ENCODE peak calls at places on chromosome 15, in seven cellular contexts. One of them, this sample, is unnamed.

GRCh38 chr15:80694624-80695098 is 449 bp upstream of the ABHD17C start:
- DNase-seq in A172: no peak
- DNase-seq in Caki2: peak
- DNase-seq in foreskin keratinocyte: peak
- DNase-seq in stimulated activated CD8-positive, alpha-beta memory T cell treated with anti-CD3 and anti-CD28 coated beads, Interleukin-2, amount 100 ng/mL, for 48 hours: no peak
- DNase-seq in RCC 7860: no peak
- DNase-seq in activated T-helper 9 cell treated with anti-CD3 and anti-CD28 coated beads, Interleukin-2, amount 50 U/mL, for 16 hours: no peak
- DNase-seq in this sample: peak

GRCh38 chr15:51181905-51182304 is 87.2 kb upstream of the TNFAIP8L3 start:
- DNase-seq in A172: no peak
- DNase-seq in Caki2: no peak
- DNase-seq in foreskin keratinocyte: no peak
- DNase-seq in stimulated activated CD8-positive, alpha-beta memory T cell treated with anti-CD3 and anti-CD28 coated beads, Interleukin-2, amount 100 ng/mL, for 48 hours: no peak
- DNase-seq in RCC 7860: no peak
- DNase-seq in activated T-helper 9 cell treated with anti-CD3 and anti-CD28 coated beads, Interleukin-2, amount 50 U/mL, for 16 hours: no peak
- DNase-seq in this sample: no peak

GRCh38 chr15:80494311-80494710 is 90.1 kb downstream of the ARNT2 start:
- DNase-seq in A172: peak
- DNase-seq in Caki2: peak
- DNase-seq in foreskin keratinocyte: peak
- DNase-seq in stimulated activated CD8-positive, alpha-beta memory T cell treated with anti-CD3 and anti-CD28 coated beads, Interleukin-2, amount 100 ng/mL, for 48 hours: no peak
- DNase-seq in RCC 7860: peak
- DNase-seq in activated T-helper 9 cell treated with anti-CD3 and anti-CD28 coated beads, Interleukin-2, amount 50 U/mL, for 16 hours: no peak
- DNase-seq in this sample: no peak

GRCh38 chr15:41487802-41488201 is 5.9 kb upstream of the ITPKA start:
- DNase-seq in A172: no peak
- DNase-seq in Caki2: no peak
- DNase-seq in foreskin keratinocyte: no peak
- DNase-seq in stimulated activated CD8-positive, alpha-beta memory T cell treated with anti-CD3 and anti-CD28 coated beads, Interleukin-2, amount 100 ng/mL, for 48 hours: no peak
- DNase-seq in RCC 7860: peak
- DNase-seq in activated T-helper 9 cell treated with anti-CD3 and anti-CD28 coated beads, Interleukin-2, amount 50 U/mL, for 16 hours: no peak
- DNase-seq in this sample: no peak

GRCh38 chr15:96595951-96596350 is 265.5 kb downstream of the NR2F2 start:
- DNase-seq in A172: no peak
- DNase-seq in Caki2: no peak
- DNase-seq in foreskin keratinocyte: no peak
- DNase-seq in stimulated activated CD8-positive, alpha-beta memory T cell treated with anti-CD3 and anti-CD28 coated beads, Interleukin-2, amount 100 ng/mL, for 48 hours: no peak
- DNase-seq in RCC 7860: no peak
- DNase-seq in activated T-helper 9 cell treated with anti-CD3 and anti-CD28 coated beads, Interleukin-2, amount 50 U/mL, for 16 hours: no peak
- DNase-seq in this sample: no peak

GRCh38 chr15:93209690-93210425 is 120.8 kb upstream of the RGMA start:
- DNase-seq in A172: no peak
- DNase-seq in Caki2: no peak
- DNase-seq in foreskin keratinocyte: peak
- DNase-seq in stimulated activated CD8-positive, alpha-beta memory T cell treated with anti-CD3 and anti-CD28 coated beads, Interleukin-2, amount 100 ng/mL, for 48 hours: no peak
- DNase-seq in RCC 7860: no peak
- DNase-seq in activated T-helper 9 cell treated with anti-CD3 and anti-CD28 coated beads, Interleukin-2, amount 50 U/mL, for 16 hours: no peak
- DNase-seq in this sample: no peak

GRCh38 chr15:45646220-45646619 is 11.4 kb downstream of the SQOR start:
- DNase-seq in A172: no peak
- DNase-seq in Caki2: no peak
- DNase-seq in foreskin keratinocyte: no peak
- DNase-seq in stimulated activated CD8-positive, alpha-beta memory T cell treated with anti-CD3 and anti-CD28 coated beads, Interleukin-2, amount 100 ng/mL, for 48 hours: no peak
- DNase-seq in RCC 7860: peak
- DNase-seq in activated T-helper 9 cell treated with anti-CD3 and anti-CD28 coated beads, Interleukin-2, amount 50 U/mL, for 16 hours: no peak
- DNase-seq in this sample: no peak

GRCh38 chr15:43052860-43053259 is 53.0 kb downstream of the UBR1 start:
- DNase-seq in A172: no peak
- DNase-seq in Caki2: no peak
- DNase-seq in foreskin keratinocyte: no peak
- DNase-seq in stimulated activated CD8-positive, alpha-beta memory T cell treated with anti-CD3 and anti-CD28 coated beads, Interleukin-2, amount 100 ng/mL, for 48 hours: no peak
- DNase-seq in RCC 7860: no peak
- DNase-seq in activated T-helper 9 cell treated with anti-CD3 and anti-CD28 coated beads, Interleukin-2, amount 50 U/mL, for 16 hours: no peak
- DNase-seq in this sample: no peak

GRCh38 chr15:97501291-97501690 is 459.2 kb upstream of the ARRDC4 start:
- DNase-seq in A172: no peak
- DNase-seq in Caki2: no peak
- DNase-seq in foreskin keratinocyte: no peak
- DNase-seq in stimulated activated CD8-positive, alpha-beta memory T cell treated with anti-CD3 and anti-CD28 coated beads, Interleukin-2, amount 100 ng/mL, for 48 hours: no peak
- DNase-seq in RCC 7860: no peak
- DNase-seq in activated T-helper 9 cell treated with anti-CD3 and anti-CD28 coated beads, Interleukin-2, amount 50 U/mL, for 16 hours: no peak
- DNase-seq in this sample: no peak

GRCh38 chr15:100309984-100310291 is 31.8 kb downstream of the ADAMTS17 start:
- DNase-seq in A172: no peak
- DNase-seq in Caki2: no peak
- DNase-seq in foreskin keratinocyte: no peak
- DNase-seq in stimulated activated CD8-positive, alpha-beta memory T cell treated with anti-CD3 and anti-CD28 coated beads, Interleukin-2, amount 100 ng/mL, for 48 hours: no peak
- DNase-seq in RCC 7860: no peak
- DNase-seq in activated T-helper 9 cell treated with anti-CD3 and anti-CD28 coated beads, Interleukin-2, amount 50 U/mL, for 16 hours: no peak
- DNase-seq in this sample: peak

GRCh38 chr15:51224428-51224827 is 114.0 kb downstream of the CYP19A1 start:
- DNase-seq in A172: peak
- DNase-seq in Caki2: no peak
- DNase-seq in foreskin keratinocyte: no peak
- DNase-seq in stimulated activated CD8-positive, alpha-beta memory T cell treated with anti-CD3 and anti-CD28 coated beads, Interleukin-2, amount 100 ng/mL, for 48 hours: no peak
- DNase-seq in RCC 7860: no peak
- DNase-seq in activated T-helper 9 cell treated with anti-CD3 and anti-CD28 coated beads, Interleukin-2, amount 50 U/mL, for 16 hours: no peak
- DNase-seq in this sample: no peak

This sample was measured in glutamatergic neuron.